ENCODE peak calls at places on chromosomes 2 and 18, in nine cellular contexts. W is transverse colon; Q is neuronal stem cell; U is pancreas; T is A549; G is left ventricle myocardium inferior; A is adrenal gland; S is effector memory CD4-positive, alpha-beta T cell; J is suprapubic skin. Z is an unnamed sample. For H3K4me1, the result is how much of the 10 kb centered on the place peaks cover.

GRCh38 chr2:99818842-99819241 is 323.5 kb downstream of the AFF3 start:
- DNase-seq in W (no peak), Q (no peak), U (no peak), T (peak), G (no peak), A (no peak), S (no peak), J (no peak), Z (no peak)

GRCh38 chr2:216765810-216766259 is 70.5 kb upstream of the IGFBP5 start:
- DNase-seq in W (no peak), Q (peak), U (no peak), T (no peak), G (peak), A (peak), S (no peak), J (no peak), Z (no peak)

GRCh38 chr2:241223211-241224067 is 35.0 kb downstream of the ANO7 start:
- DNase-seq in W (no peak), Q (no peak), U (no peak), T (no peak), G (peak), A (peak), S (no peak), J (peak), Z (no peak)

GRCh38 chr2:8039732-8040131 is 642.1 kb upstream of the ID2 start:
- DNase-seq in W (no peak), Q (no peak), U (no peak), T (no peak), G (no peak), A (no peak), S (no peak), J (no peak), Z (no peak)

GRCh38 chr2:7133521-7133920 is 216.3 kb downstream of the RNF144A start:
- DNase-seq in W (no peak), Q (no peak), U (no peak), T (peak), G (no peak), A (no peak), S (no peak), J (no peak), Z (no peak)

GRCh38 chr2:150859162-150859561 is 371.7 kb upstream of the RND3 start:
- DNase-seq in W (no peak), Q (no peak), U (no peak), T (no peak), G (no peak), A (no peak), S (no peak), J (no peak), Z (no peak)

GRCh38 chr18:45253973-45254372 is 361.3 kb upstream of the SLC14A2 start:
- DNase-seq in W (no peak), Q (no peak), U (no peak), T (no peak), G (peak), A (no peak), S (no peak), J (no peak), Z (no peak)

GRCh38 chr2:6577960-6578359 is 287.7 kb downstream of the CMPK2 start:
- DNase-seq in W (no peak), Q (no peak), U (no peak), T (no peak), G (no peak), A (no peak), S (no peak), J (no peak), Z (no peak)

GRCh38 chr2:113305146-113305545 is 26.4 kb upstream of the PAX8 start:
- DNase-seq in W (no peak), Q (no peak), U (no peak), T (no peak), G (no peak), A (no peak), S (no peak), J (no peak), Z (no peak)

GRCh38 chr2:215874418-215874817 is 138.9 kb downstream of the MREG start:
- DNase-seq in W (no peak), Q (no peak), U (no peak), T (no peak), G (no peak), A (no peak), S (no peak), J (no peak), Z (no peak)

GRCh38 chr18:47996091-47996541 is 65.7 kb upstream of the SMAD2 start:
- DNase-seq in W (no peak), Q (peak), U (no peak), T (no peak), G (no peak), A (no peak), S (no peak), J (no peak), Z (no peak)

GRCh38 chr2:59398081-59398480 is 1155.4 kb downstream of the BCL11A start:
- DNase-seq in W (no peak), Q (no peak), U (no peak), T (no peak), G (no peak), A (no peak), S (no peak), J (no peak), Z (no peak)

GRCh38 chr2:111157798-111158197 is 37.1 kb downstream of the BCL2L11 start:
- DNase-seq in W (peak), Q (no peak), U (no peak), T (no peak), G (no peak), A (no peak), S (no peak), J (no peak), Z (no peak)

GRCh38 chr2:107111623-107112022 is 225.7 kb upstream of the ST6GAL2 start:
- DNase-seq in W (no peak), Q (no peak), U (no peak), T (no peak), G (no peak), A (no peak), S (no peak), J (no peak), Z (no peak)

GRCh38 chr2:60555066-60555793 is 1.8 kb upstream of the BCL11A start:
- DNase-seq in W (peak), Q (no peak), U (peak), T (peak), G (peak), A (peak), S (no peak), J (no peak), Z (no peak)

GRCh38 chr2:72004201-72004915 is 143.3 kb downstream of the CYP26B1 start:
- DNase-seq in W (no peak), Q (no peak), U (no peak), T (no peak), G (no peak), A (no peak), S (no peak), J (no peak), Z (no peak)

GRCh38 chr18:54296017-54296416 is 26.7 kb downstream of the POLI start:
- DNase-seq in W (no peak), Q (no peak), U (no peak), T (no peak), G (no peak), A (no peak), S (no peak), J (no peak), Z (no peak)

GRCh38 chr2:210593166-210593565 is 36.8 kb downstream of the CPS1 start:
- DNase-seq in W (no peak), Q (no peak), U (no peak), T (no peak), G (no peak), A (no peak), S (no peak), J (no peak), Z (peak)

GRCh38 chr2:149049142-149049541 is 10.6 kb downstream of the LYPD6B start:
- DNase-seq in W (no peak), Q (no peak), U (no peak), T (no peak), G (no peak), A (no peak), S (no peak), J (no peak), Z (no peak)

GRCh38 chr2:219099319-219099718 is 38.6 kb upstream of the IHH start:
- DNase-seq in W (no peak), Q (no peak), U (no peak), T (no peak), G (no peak), A (no peak), S (no peak), J (no peak), Z (no peak)

GRCh38 chr2:80589070-80589469 is 284.5 kb upstream of the LRRTM1 start:
- DNase-seq in W (no peak), Q (no peak), U (no peak), T (no peak), G (no peak), A (no peak), S (no peak), J (no peak), Z (no peak)
- H3K4me3 ChIP-seq in W (no peak), Q (no peak), U (no peak), T (no peak), G (no peak), A (no peak), S (no peak), J (no peak), Z (no peak)

GRCh38 chr2:108823286-108823685 is 36.7 kb downstream of the CCDC138 start:
- DNase-seq in W (no peak), Q (no peak), U (no peak), T (no peak), G (no peak), A (no peak), S (no peak), J (no peak), Z (no peak)

GRCh38 chr2:108825254-108825653 is 38.7 kb downstream of the CCDC138 start:
- DNase-seq in W (no peak), Q (no peak), U (no peak), T (no peak), G (no peak), A (no peak), S (no peak), J (no peak), Z (no peak)

GRCh38 chr2:108820439-108820838 is 33.9 kb downstream of the CCDC138 start:
- DNase-seq in W (no peak), Q (no peak), U (no peak), T (no peak), G (no peak), A (no peak), S (no peak), J (no peak), Z (no peak)

GRCh38 chr2:108829916-108830315 is 43.3 kb downstream of the CCDC138 start:
- DNase-seq in W (no peak), Q (no peak), U (no peak), T (no peak), G (no peak), A (no peak), S (no peak), J (no peak), Z (no peak)

GRCh38 chr2:108825736-108826135 is 39.2 kb downstream of the CCDC138 start:
- DNase-seq in W (no peak), Q (no peak), U (no peak), T (no peak), G (no peak), A (no peak), S (no peak), J (no peak), Z (no peak)
- H3K4me1 ChIP-seq in W (under half), Q (under half), U (under half), T (under half), G (under half), A (under half), S (under half), J (under half), Z (under half)

GRCh38 chr18:23245461-23245860 is 110.2 kb downstream of the CABLES1 start:
- DNase-seq in W (no peak), Q (no peak), U (no peak), T (no peak), G (no peak), A (no peak), S (no peak), J (no peak), Z (no peak)
- H3K27ac ChIP-seq in W (no peak), Q (no peak), U (no peak), T (no peak), G (no peak), A (no peak), S (no peak), J (no peak), Z (no peak)

DNA sequence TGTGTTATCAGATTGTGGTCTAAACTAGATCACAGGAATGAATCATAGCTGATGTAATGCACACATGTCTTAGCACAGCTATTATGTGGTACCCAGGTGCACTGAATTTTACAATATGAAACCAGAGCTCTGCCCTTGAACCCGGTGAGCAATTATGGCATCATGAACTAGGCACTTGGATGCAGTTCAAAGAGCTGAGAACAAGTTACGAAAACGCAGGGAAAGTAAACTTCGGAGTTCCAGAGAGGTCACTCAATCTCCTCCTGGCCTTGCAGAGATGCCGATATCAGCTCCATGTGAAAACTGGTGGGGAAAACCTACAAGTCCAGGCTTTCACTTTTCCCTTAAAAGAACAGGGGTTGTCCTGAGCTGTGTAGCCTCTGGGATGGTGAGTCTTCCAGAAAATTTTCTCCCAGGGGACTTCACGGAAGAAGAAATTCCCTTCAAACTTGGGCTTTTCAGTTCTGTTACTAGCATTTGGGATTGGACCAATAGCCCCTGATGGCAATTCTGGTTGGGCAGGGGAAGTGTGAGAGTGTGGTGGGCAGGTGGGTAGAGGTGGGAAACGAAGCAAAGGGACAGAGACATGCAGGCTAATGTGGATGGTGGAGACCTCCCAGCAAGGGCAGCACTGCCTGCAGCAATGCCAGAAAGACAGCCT is 71.1 kb upstream of the SH3BP4 start:
- DNase-seq in W (no peak), Q (no peak), U (peak), T (peak), G (no peak), A (peak), S (no peak), J (no peak), Z (no peak)
- H3K4me3 ChIP-seq in W (no peak), Q (no peak), U (no peak), T (peak), G (no peak), A (no peak), S (no peak), J (no peak), Z (no peak)

GRCh38 chr2:203583696-203584095 is 48.6 kb upstream of the RAPH1 start:
- DNase-seq in W (peak), Q (no peak), U (no peak), T (peak), G (no peak), A (no peak), S (no peak), J (no peak), Z (peak)
- H3K4me1 ChIP-seq in W (half or more), Q (under half), U (under half), T (half or more), G (under half), A (under half), S (under half), J (half or more), Z (under half)

DNA sequence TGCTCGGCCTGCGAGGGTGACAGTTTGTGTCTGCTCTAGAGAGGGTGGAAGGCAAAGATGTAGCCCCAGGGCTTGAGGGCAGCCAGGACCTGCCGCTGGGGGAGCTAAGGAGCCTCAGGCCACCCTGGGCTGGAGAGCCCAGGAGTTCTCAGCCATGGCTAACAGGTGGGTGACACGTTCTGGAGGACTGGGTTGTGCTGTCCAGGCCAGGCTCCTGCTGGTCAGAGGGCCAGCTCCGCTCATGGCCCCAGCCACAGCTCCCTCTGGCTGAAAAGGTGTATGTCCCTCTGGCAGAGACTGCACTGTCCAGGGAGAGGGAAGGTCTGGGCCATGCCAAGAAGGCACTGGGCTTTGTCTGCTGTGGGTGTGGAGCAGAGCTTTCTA is 19.2 kb downstream of the TMEM185B start:
- DNase-seq in W (no peak), Q (no peak), U (no peak), T (no peak), G (no peak), A (no peak), S (no peak), J (peak), Z (no peak)
- H3K27ac ChIP-seq in W (no peak), Q (no peak), U (no peak), T (no peak), G (no peak), A (no peak), S (no peak), J (no peak), Z (no peak)

GRCh38 chr2:19292007-19292406 is 66.4 kb downstream of the OSR1 start:
- DNase-seq in W (no peak), Q (no peak), U (no peak), T (no peak), G (no peak), A (no peak), S (no peak), J (no peak), Z (no peak)
- H3K4me3 ChIP-seq in W (no peak), Q (no peak), U (no peak), T (no peak), G (peak), A (no peak), S (no peak), J (no peak), Z (no peak)

DNA sequence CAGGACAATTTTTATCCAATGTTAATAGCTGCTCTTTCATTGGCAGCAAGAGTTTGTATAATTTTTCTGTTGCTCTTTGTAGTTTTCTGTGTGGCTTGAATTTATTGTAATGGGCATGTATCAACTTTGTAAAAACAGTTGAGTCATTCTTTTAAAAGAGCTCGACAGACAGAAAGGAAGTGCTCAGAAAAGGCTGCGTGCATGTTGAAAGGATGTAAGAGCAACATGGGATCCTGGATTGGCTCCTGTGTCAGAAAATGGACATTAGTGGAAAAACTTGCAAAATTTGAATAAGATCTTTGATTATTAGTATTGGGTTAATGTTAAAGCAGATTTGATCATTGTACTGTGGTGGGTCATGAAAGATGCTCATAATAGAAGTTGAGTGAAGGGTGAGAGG is 93.3 kb upstream of the CDC42EP3 start:
- DNase-seq in W (no peak), Q (no peak), U (no peak), T (no peak), G (no peak), A (no peak), S (no peak), J (no peak), Z (peak)
- H3K4me1 ChIP-seq in W (under half), Q (under half), U (under half), T (half or more), G (under half), A (under half), S (under half), J (under half), Z (half or more)

GRCh38 chr2:25313711-25314513 is 27.8 kb downstream of the DNMT3A start:
- DNase-seq in W (no peak), Q (no peak), U (no peak), T (no peak), G (no peak), A (no peak), S (no peak), J (no peak), Z (no peak)

GRCh38 chr2:25310965-25311865 is 30.5 kb downstream of the DNMT3A start:
- DNase-seq in W (peak), Q (no peak), U (peak), T (no peak), G (peak), A (peak), S (no peak), J (peak), Z (no peak)

GRCh38 chr2:25311866-25312575 is 29.7 kb downstream of the DNMT3A start:
- DNase-seq in W (no peak), Q (no peak), U (peak), T (no peak), G (peak), A (peak), S (no peak), J (no peak), Z (no peak)

GRCh38 chr2:25314514-25315315 is 27.0 kb downstream of the DNMT3A start:
- DNase-seq in W (peak), Q (peak), U (peak), T (no peak), G (peak), A (peak), S (peak), J (no peak), Z (no peak)

DNA sequence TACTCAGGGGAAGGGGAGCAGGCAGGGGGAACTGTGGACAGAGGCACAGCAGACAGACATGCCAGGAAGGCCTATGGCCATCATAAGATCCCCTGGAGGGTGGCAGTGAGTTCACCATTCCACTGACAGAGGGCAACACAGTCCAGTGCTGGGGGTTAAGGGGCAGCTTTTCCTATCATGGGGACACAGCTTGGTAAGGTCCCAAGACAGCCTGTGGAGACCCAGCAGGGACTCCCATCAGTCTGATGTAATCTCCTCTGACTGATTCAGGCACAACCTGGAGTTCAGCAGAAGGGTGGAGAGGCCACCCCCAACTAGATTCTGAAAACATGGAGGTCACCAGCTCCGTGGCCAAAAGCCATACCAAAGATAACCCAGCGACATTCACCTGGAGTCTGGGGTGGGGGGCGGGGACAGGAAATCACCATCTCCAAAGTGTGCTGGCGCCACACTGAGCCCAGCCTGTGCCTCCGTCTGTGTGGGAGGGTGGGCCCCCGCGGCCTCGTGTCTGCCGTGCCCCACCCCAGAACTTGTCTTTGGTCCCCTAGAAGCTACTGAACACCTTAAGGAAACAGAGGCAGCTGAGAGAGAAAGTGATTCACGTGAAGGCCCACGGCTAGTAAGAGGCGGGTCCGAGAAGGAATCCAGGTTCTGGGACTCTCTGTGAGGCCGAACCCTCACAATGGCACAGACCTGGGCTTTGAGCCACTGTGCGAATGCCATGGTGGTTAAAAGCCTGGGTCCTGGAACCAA is 28.6 kb downstream of the DNMT3A start:
- DNase-seq in W (no peak), Q (no peak), U (no peak), T (no peak), G (no peak), A (no peak), S (no peak), J (no peak), Z (no peak)
- H3K27ac ChIP-seq in W (no peak), Q (no peak), U (no peak), T (no peak), G (peak), A (no peak), S (peak), J (no peak), Z (no peak)